ENCODE peak calls at places on chromosomes 2 and 18, in ten cellular contexts. O is stomach; D is NCI-H69; J is naive thymus-derived CD8-positive, alpha-beta T cell; H is mesothelial cell of epicardium; I is B cell; M is stimulated activated CD8-positive, alpha-beta memory T cell treated with anti-CD3 and anti-CD28 coated beads, Interleukin-7, amount 100 ng/mL, for 1 hour; G is brain microvascular endothelial cell; T is NCI-H1436; B is hypothalamus. N is an unnamed sample.

GRCh38 chr2:236512902-236513433 is 56.7 kb upstream of the ACKR3 start:
- DNase-seq in I (peak), J (peak), O (peak), G (peak), H (no peak), M (peak), T (no peak), B (no peak), D (peak), N (peak)

GRCh38 chr18:11019295-11019694 is 130.1 kb downstream of the PIEZO2 start:
- DNase-seq in I (no peak), H (no peak), B (no peak), G (no peak), M (no peak), D (no peak), O (no peak), J (no peak), T (no peak), N (no peak)

GRCh38 chr2:29166237-29166630 is 51.0 kb downstream of the CLIP4 start:
- DNase-seq in I (no peak), G (no peak), H (no peak), B (no peak), M (no peak), T (no peak), D (no peak), O (no peak), J (no peak), N (no peak)

GRCh38 chr2:178229927-178230326 is 35.6 kb downstream of the OSBPL6 start:
- DNase-seq in J (no peak), G (no peak), H (no peak), B (no peak), D (no peak), M (no peak), O (no peak), T (no peak), I (no peak), N (no peak)

GRCh38 chr2:199216253-199216652 is 241.5 kb downstream of the SATB2 start:
- DNase-seq in J (no peak), B (no peak), I (no peak), G (no peak), H (no peak), D (no peak), T (no peak), M (no peak), O (no peak), N (no peak)

GRCh38 chr2:46368416-46368815 is 71.2 kb downstream of the EPAS1 start:
- DNase-seq in B (no peak), G (no peak), T (no peak), O (no peak), H (no peak), J (no peak), I (no peak), M (no peak), D (no peak), N (no peak)

GRCh38 chr18:7941533-7941932 is 374.4 kb downstream of the PTPRM start:
- DNase-seq in J (no peak), H (no peak), B (no peak), G (no peak), O (peak), T (peak), I (no peak), D (peak), M (no peak), N (no peak)

GRCh38 chr2:179691235-179691634 is 170.2 kb downstream of the ZNF385B start:
- DNase-seq in I (no peak), J (no peak), M (no peak), B (no peak), O (no peak), G (no peak), T (no peak), D (no peak), H (no peak), N (no peak)

GRCh38 chr2:26846334-26846863 is 1.5 kb upstream of the DPYSL5 start:
- DNase-seq in H (peak), M (peak), I (peak), G (peak), T (peak), D (peak), O (peak), J (peak), B (no peak), N (peak)

GRCh38 chr18:69958422-69958821 is 10.7 kb upstream of the CD226 start:
- DNase-seq in J (no peak), O (no peak), G (no peak), H (no peak), T (no peak), B (no peak), M (no peak), I (no peak), D (no peak), N (no peak)

GRCh38 chr2:64937341-64938230 is 51.6 kb upstream of the SLC1A4 start:
- DNase-seq in O (no peak), I (peak), B (peak), G (no peak), D (no peak), J (no peak), M (no peak), T (no peak), H (no peak), N (peak)

GRCh38 chr18:22169889-22170420 is 566 bp downstream of the GATA6 start:
- DNase-seq in J (peak), I (no peak), H (no peak), G (no peak), O (no peak), D (no peak), T (no peak), M (no peak), B (no peak), N (peak)

GRCh38 chr2:122634261-122634660 is 878.8 kb downstream of the TSN start:
- DNase-seq in H (no peak), G (peak), D (no peak), O (no peak), M (no peak), T (no peak), J (no peak), I (no peak), B (no peak), N (no peak)

GRCh38 chr2:37918742-37919186 is 6.3 kb upstream of the RMDN2 start:
- DNase-seq in B (no peak), T (no peak), O (no peak), M (no peak), H (no peak), G (no peak), D (no peak), I (no peak), J (no peak), N (no peak)

N was measured in spleen.